ENCODE peak calls at places on chromosomes 3 and 15, in four cellular contexts. One of them, this sample, is unnamed. For H3K36me3, the result is how much of the 10 kb centered on the place peaks cover.

GRCh38 chr3:15438988-15439387 is 11.6 kb downstream of the EAF1 start:
- DNase-seq in HCT116: no peak
- DNase-seq in PC-3: no peak
- DNase-seq in OCI-LY7: no peak
- DNase-seq in this sample: no peak

GRCh38 chr3:28844688-28845324 is 436.1 kb upstream of the RBMS3 start:
- DNase-seq in HCT116: no peak
- DNase-seq in PC-3: no peak
- DNase-seq in OCI-LY7: no peak
- DNase-seq in this sample: no peak

GRCh38 chr3:51967384-51968174 is at the start of gene PCBP4:
- DNase-seq in OCI-LY7: no peak
- DNase-seq in HCT116: no peak
- DNase-seq in PC-3: peak
- DNase-seq in this sample: peak

GRCh38 chr3:59522550-59522949 is 472.7 kb upstream of the CFAP20DC start:
- DNase-seq in HCT116: no peak
- DNase-seq in PC-3: peak
- DNase-seq in OCI-LY7: no peak
- DNase-seq in this sample: no peak

GRCh38 chr15:27273506-27273905 is 302.5 kb downstream of the GABRG3 start:
- DNase-seq in HCT116: no peak
- DNase-seq in PC-3: no peak
- DNase-seq in OCI-LY7: no peak
- DNase-seq in this sample: no peak

GRCh38 chr3:67297715-67298475 is 299.8 kb downstream of the KBTBD8 start:
- DNase-seq in OCI-LY7: no peak
- DNase-seq in HCT116: no peak
- DNase-seq in PC-3: no peak
- DNase-seq in this sample: no peak

GRCh38 chr3:150303776-150304175 is 104.3 kb upstream of the TSC22D2 start:
- DNase-seq in HCT116: peak
- DNase-seq in PC-3: peak
- DNase-seq in OCI-LY7: peak
- DNase-seq in this sample: no peak

GRCh38 chr3:178083906-178084823 is 452.1 kb upstream of the KCNMB2 start:
- DNase-seq in OCI-LY7: no peak
- DNase-seq in HCT116: peak
- DNase-seq in PC-3: peak
- DNase-seq in this sample: peak

GRCh38 chr15:82611348-82611747 is 35.8 kb downstream of the CPEB1 start:
- DNase-seq in HCT116: no peak
- DNase-seq in OCI-LY7: no peak
- DNase-seq in PC-3: no peak
- DNase-seq in this sample: no peak

GRCh38 chr3:139113231-139113749 is 68.6 kb upstream of the PRR23C start:
- DNase-seq in PC-3: peak
- DNase-seq in HCT116: peak
- DNase-seq in OCI-LY7: no peak
- DNase-seq in this sample: no peak

GRCh38 chr3:177824190-177824786 is 627.0 kb upstream of the TBL1XR1 start:
- DNase-seq in PC-3: peak
- DNase-seq in OCI-LY7: no peak
- DNase-seq in HCT116: no peak
- DNase-seq in this sample: peak

GRCh38 chr15:66238318-66238717 is 15.2 kb downstream of the MEGF11 start:
- DNase-seq in PC-3: no peak
- DNase-seq in HCT116: no peak
- DNase-seq in OCI-LY7: no peak
- DNase-seq in this sample: no peak
- TF ChIP-seq CTCF in PC-3: no peak
- TF ChIP-seq CTCF in HCT116: no peak
- TF ChIP-seq CTCF in OCI-LY7: peak
- TF ChIP-seq CTCF in this sample: no peak

DNA sequence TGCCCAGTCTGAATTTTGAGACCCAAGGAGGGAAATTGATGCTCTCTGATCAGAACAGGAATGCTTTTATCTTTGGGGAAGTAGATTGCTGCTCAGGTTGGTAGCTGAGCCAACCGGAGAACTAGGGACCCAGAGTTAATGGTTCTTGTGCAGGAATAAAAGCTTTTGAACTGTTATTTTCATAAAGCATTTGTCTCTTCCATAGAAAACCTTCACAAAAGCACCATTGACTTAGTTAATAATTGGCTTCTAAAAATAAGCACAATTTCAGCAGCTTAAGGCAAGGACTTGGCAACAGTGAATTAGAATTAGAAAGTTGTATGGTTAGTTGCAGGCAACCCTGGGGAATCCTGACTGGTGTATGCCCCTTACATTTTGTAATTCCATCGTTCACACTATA is 53.8 kb downstream of the MAP2K1 start:
- DNase-seq in OCI-LY7: no peak
- DNase-seq in HCT116: no peak
- DNase-seq in PC-3: no peak
- DNase-seq in this sample: no peak
- H3K36me3 ChIP-seq in OCI-LY7: half or more
- H3K36me3 ChIP-seq in HCT116: under half
- H3K36me3 ChIP-seq in PC-3: under half
- H3K36me3 ChIP-seq in this sample: under half

DNA sequence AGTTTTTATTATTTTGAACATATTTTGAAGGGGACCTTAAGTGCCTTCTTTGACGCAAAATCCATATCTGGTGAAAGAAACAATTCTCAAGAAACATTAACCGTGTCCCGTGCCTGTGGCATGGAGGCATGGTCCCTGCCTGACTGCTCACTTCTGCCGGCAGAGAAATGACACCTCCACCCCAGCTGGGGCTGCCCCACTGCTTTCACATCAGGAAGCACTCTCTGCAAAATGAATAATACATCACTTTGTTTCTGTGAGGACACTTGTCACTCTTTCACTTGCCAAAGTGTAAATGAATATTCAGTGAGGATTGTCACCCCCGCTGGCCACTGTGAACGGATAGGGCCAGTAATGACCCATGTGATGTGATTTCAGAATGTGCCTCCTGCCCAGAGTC is 31.1 kb upstream of the SLC24A5 start:
- DNase-seq in HCT116: no peak
- DNase-seq in OCI-LY7: no peak
- DNase-seq in PC-3: no peak
- DNase-seq in this sample: no peak
- TF ChIP-seq EZH2phosphoT487 in HCT116: no peak
- TF ChIP-seq EZH2phosphoT487 in OCI-LY7: no peak
- TF ChIP-seq EZH2phosphoT487 in PC-3: no peak
- TF ChIP-seq EZH2phosphoT487 in this sample: no peak

DNA sequence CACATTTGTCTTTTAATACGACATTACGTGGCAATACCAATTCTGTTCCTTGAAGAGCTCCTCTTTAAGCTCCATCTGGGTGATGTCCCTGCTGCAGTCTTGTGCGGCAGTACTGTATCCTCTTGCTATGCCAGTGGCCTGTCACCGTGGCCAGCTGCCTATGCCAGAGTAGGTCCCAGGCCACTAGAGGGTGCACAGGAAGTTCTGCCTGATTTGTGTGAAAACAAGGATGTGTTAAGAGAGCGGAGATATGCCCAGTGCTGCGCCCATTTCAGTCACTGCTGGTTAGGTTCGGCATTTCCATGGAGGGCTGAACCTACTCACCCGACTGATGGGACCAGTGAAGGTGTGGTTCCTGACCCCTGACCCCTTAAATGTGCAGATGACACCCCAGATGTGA is 25.2 kb downstream of the NIPA1 start:
- DNase-seq in HCT116: no peak
- DNase-seq in OCI-LY7: peak
- DNase-seq in PC-3: peak
- DNase-seq in this sample: peak
- TF ChIP-seq CTCF in HCT116: no peak
- TF ChIP-seq CTCF in OCI-LY7: peak
- TF ChIP-seq CTCF in PC-3: peak
- TF ChIP-seq CTCF in this sample: peak

GRCh38 chr15:52368402-52368801 is 72.8 kb upstream of the MYO5C start:
- DNase-seq in PC-3: peak
- DNase-seq in HCT116: no peak
- DNase-seq in OCI-LY7: no peak
- DNase-seq in this sample: no peak

GRCh38 chr15:52369455-52369854 is 73.9 kb upstream of the MYO5C start:
- DNase-seq in OCI-LY7: no peak
- DNase-seq in PC-3: no peak
- DNase-seq in HCT116: no peak
- DNase-seq in this sample: no peak

GRCh38 chr15:52370010-52370409 is 74.4 kb upstream of the MYO5C start:
- DNase-seq in PC-3: peak
- DNase-seq in HCT116: no peak
- DNase-seq in OCI-LY7: no peak
- DNase-seq in this sample: no peak

GRCh38 chr15:52369030-52369429 is 73.4 kb upstream of the MYO5C start:
- DNase-seq in OCI-LY7: no peak
- DNase-seq in HCT116: no peak
- DNase-seq in PC-3: no peak
- DNase-seq in this sample: no peak
- H3K36me3 ChIP-seq in OCI-LY7: half or more
- H3K36me3 ChIP-seq in HCT116: under half
- H3K36me3 ChIP-seq in PC-3: under half
- H3K36me3 ChIP-seq in this sample: under half

DNA sequence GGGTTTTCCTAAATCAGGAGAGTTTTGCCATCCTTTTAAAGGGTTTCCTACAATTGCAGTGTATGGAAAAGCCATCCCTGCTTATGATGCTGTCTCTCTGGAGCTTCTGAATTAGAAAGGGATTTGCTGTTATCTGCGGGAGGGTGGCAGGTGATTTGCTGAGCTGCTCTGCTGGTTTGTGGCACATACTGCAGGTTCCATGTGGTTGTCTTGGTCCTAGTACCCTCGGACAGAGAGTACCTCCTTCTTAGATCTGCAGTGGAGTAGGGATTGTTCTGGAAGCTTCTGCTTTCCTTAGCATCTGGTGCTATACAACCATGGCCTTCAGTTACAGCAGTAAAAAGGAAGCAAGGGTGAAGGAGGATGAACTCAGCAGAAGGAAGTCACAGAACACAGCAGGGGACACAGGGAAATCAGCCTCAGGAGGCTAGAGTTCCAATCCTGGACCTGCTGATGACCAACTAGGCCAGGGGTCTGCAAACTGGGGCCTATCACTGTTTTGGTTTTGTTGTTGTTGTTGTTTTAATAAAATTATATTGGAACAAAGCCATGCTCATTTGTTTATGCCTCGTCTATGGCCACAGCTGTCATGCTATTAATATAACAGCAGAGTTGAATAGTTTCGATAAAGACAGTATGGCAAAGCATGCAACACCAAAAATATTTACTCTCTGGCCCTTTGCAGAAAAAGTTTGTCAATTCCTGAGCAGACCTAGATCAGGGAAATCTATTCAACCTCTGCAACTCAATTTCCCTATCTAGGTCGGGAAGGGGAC is 39.5 kb downstream of the STARD5 start:
- DNase-seq in OCI-LY7: peak
- DNase-seq in PC-3: no peak
- DNase-seq in HCT116: no peak
- DNase-seq in this sample: no peak
- TF ChIP-seq EZH2phosphoT487 in OCI-LY7: no peak
- TF ChIP-seq EZH2phosphoT487 in PC-3: no peak
- TF ChIP-seq EZH2phosphoT487 in HCT116: no peak
- TF ChIP-seq EZH2phosphoT487 in this sample: no peak